ENCODE peak calls at places on chromosomes 6 and 20, in five cellular contexts. One of them, this sample, is unnamed.

GRCh38 chr6:91098006-91098405 is 511.1 kb upstream of the MAP3K7 start:
- DNase-seq in ascending aorta: no peak
- DNase-seq in uterus: no peak
- DNase-seq in right atrium auricular region: no peak
- DNase-seq in astrocyte: no peak
- DNase-seq in this sample: no peak

GRCh38 chr6:128112494-128112893 is 211.6 kb upstream of the THEMIS start:
- DNase-seq in astrocyte: no peak
- DNase-seq in right atrium auricular region: no peak
- DNase-seq in uterus: no peak
- DNase-seq in ascending aorta: no peak
- DNase-seq in this sample: no peak

GRCh38 chr20:8231038-8231437 is 99.0 kb downstream of the PLCB1 start:
- DNase-seq in astrocyte: no peak
- DNase-seq in right atrium auricular region: no peak
- DNase-seq in ascending aorta: no peak
- DNase-seq in uterus: no peak
- DNase-seq in this sample: no peak

GRCh38 chr20:17655865-17656489 is 26.1 kb downstream of the RRBP1 start:
- DNase-seq in uterus: peak
- DNase-seq in right atrium auricular region: no peak
- DNase-seq in ascending aorta: no peak
- DNase-seq in astrocyte: peak
- DNase-seq in this sample: no peak

GRCh38 chr6:25341923-25342619 is 62.9 kb downstream of the CARMIL1 start:
- DNase-seq in ascending aorta: no peak
- DNase-seq in right atrium auricular region: no peak
- DNase-seq in uterus: no peak
- DNase-seq in astrocyte: no peak
- DNase-seq in this sample: no peak

GRCh38 chr6:26249709-26249958 is 115.4 kb upstream of the BTN3A2 start:
- DNase-seq in uterus: no peak
- DNase-seq in right atrium auricular region: no peak
- DNase-seq in ascending aorta: no peak
- DNase-seq in astrocyte: no peak
- DNase-seq in this sample: peak

GRCh38 chr6:38221236-38221635 is 401.7 kb downstream of the ZFAND3 start:
- DNase-seq in uterus: no peak
- DNase-seq in astrocyte: no peak
- DNase-seq in right atrium auricular region: no peak
- DNase-seq in ascending aorta: no peak
- DNase-seq in this sample: no peak

GRCh38 chr20:56207656-56208055 is 40.9 kb upstream of the MC3R start:
- DNase-seq in right atrium auricular region: no peak
- DNase-seq in astrocyte: no peak
- DNase-seq in ascending aorta: no peak
- DNase-seq in uterus: no peak
- DNase-seq in this sample: no peak

GRCh38 chr6:25296980-25297379 is 17.8 kb downstream of the CARMIL1 start:
- DNase-seq in right atrium auricular region: no peak
- DNase-seq in astrocyte: peak
- DNase-seq in uterus: peak
- DNase-seq in ascending aorta: no peak
- DNase-seq in this sample: peak

GRCh38 chr20:22825076-22825475 is 210.0 kb upstream of the SSTR4 start:
- DNase-seq in ascending aorta: no peak
- DNase-seq in right atrium auricular region: no peak
- DNase-seq in astrocyte: no peak
- DNase-seq in uterus: no peak
- DNase-seq in this sample: peak

GRCh38 chr6:111764238-111765182 is 108.7 kb downstream of the FYN start:
- DNase-seq in ascending aorta: no peak
- DNase-seq in right atrium auricular region: no peak
- DNase-seq in astrocyte: peak
- DNase-seq in uterus: no peak
- DNase-seq in this sample: no peak

GRCh38 chr20:50404419-50405234 is 105.6 kb upstream of the PTPN1 start:
- DNase-seq in right atrium auricular region: no peak
- DNase-seq in ascending aorta: no peak
- DNase-seq in astrocyte: no peak
- DNase-seq in uterus: no peak
- DNase-seq in this sample: no peak

GRCh38 chr20:62183426-62184142 is 756 bp downstream of the MTG2 start:
- DNase-seq in uterus: no peak
- DNase-seq in right atrium auricular region: no peak
- DNase-seq in ascending aorta: no peak
- DNase-seq in astrocyte: no peak
- DNase-seq in this sample: no peak

GRCh38 chr6:45514454-45514853 is 136.7 kb upstream of the SUPT3H start:
- DNase-seq in uterus: no peak
- DNase-seq in right atrium auricular region: no peak
- DNase-seq in astrocyte: no peak
- DNase-seq in ascending aorta: no peak
- DNase-seq in this sample: peak

GRCh38 chr6:143241110-143241509 is 180.4 kb downstream of the AIG1 start:
- DNase-seq in astrocyte: peak
- DNase-seq in right atrium auricular region: no peak
- DNase-seq in uterus: no peak
- DNase-seq in ascending aorta: no peak
- DNase-seq in this sample: no peak

GRCh38 chr20:24708411-24709295 is 239.2 kb downstream of the SYNDIG1 start:
- DNase-seq in uterus: no peak
- DNase-seq in astrocyte: no peak
- DNase-seq in right atrium auricular region: no peak
- DNase-seq in ascending aorta: no peak
- DNase-seq in this sample: no peak

GRCh38 chr20:24522452-24523330 is 53.3 kb downstream of the SYNDIG1 start:
- DNase-seq in astrocyte: no peak
- DNase-seq in right atrium auricular region: no peak
- DNase-seq in ascending aorta: no peak
- DNase-seq in uterus: no peak
- DNase-seq in this sample: no peak

GRCh38 chr20:58574014-58574413 is 58.8 kb upstream of the APCDD1L start:
- DNase-seq in astrocyte: no peak
- DNase-seq in uterus: no peak
- DNase-seq in ascending aorta: no peak
- DNase-seq in right atrium auricular region: no peak
- DNase-seq in this sample: no peak

GRCh38 chr20:50958733-50959542 is at the start of gene MOCS3:
- DNase-seq in astrocyte: peak
- DNase-seq in ascending aorta: peak
- DNase-seq in uterus: peak
- DNase-seq in right atrium auricular region: peak
- DNase-seq in this sample: peak

GRCh38 chr6:155419161-155419560 is 36.5 kb downstream of the NOX3 start:
- DNase-seq in ascending aorta: no peak
- DNase-seq in uterus: no peak
- DNase-seq in astrocyte: peak
- DNase-seq in right atrium auricular region: no peak
- DNase-seq in this sample: no peak

GRCh38 chr20:58297394-58297793 is 12.1 kb upstream of the RAB22A start:
- DNase-seq in right atrium auricular region: no peak
- DNase-seq in ascending aorta: no peak
- DNase-seq in astrocyte: no peak
- DNase-seq in uterus: no peak
- DNase-seq in this sample: no peak

GRCh38 chr6:158607411-158608170 is 37.0 kb downstream of the DYNLT1 start:
- DNase-seq in ascending aorta: no peak
- DNase-seq in right atrium auricular region: no peak
- DNase-seq in uterus: no peak
- DNase-seq in astrocyte: peak
- DNase-seq in this sample: no peak

GRCh38 chr6:44129841-44130322 is 2.5 kb downstream of the TMEM63B start:
- DNase-seq in astrocyte: no peak
- DNase-seq in right atrium auricular region: no peak
- DNase-seq in ascending aorta: no peak
- DNase-seq in uterus: no peak
- DNase-seq in this sample: no peak

GRCh38 chr6:150987371-150987828 is 121.9 kb downstream of the MTHFD1L start:
- DNase-seq in uterus: no peak
- DNase-seq in ascending aorta: no peak
- DNase-seq in astrocyte: no peak
- DNase-seq in right atrium auricular region: no peak
- DNase-seq in this sample: no peak

GRCh38 chr6:48809700-48810099 is 653.4 kb downstream of the MMUT start:
- DNase-seq in right atrium auricular region: no peak
- DNase-seq in ascending aorta: no peak
- DNase-seq in astrocyte: no peak
- DNase-seq in uterus: no peak
- DNase-seq in this sample: no peak

GRCh38 chr6:26092443-26092842 is 5.2 kb downstream of the HFE start:
- DNase-seq in astrocyte: no peak
- DNase-seq in ascending aorta: no peak
- DNase-seq in uterus: no peak
- DNase-seq in right atrium auricular region: no peak
- DNase-seq in this sample: no peak

GRCh38 chr20:60905919-60906318 is 346.1 kb upstream of the CDH4 start:
- DNase-seq in right atrium auricular region: no peak
- DNase-seq in uterus: no peak
- DNase-seq in ascending aorta: no peak
- DNase-seq in astrocyte: no peak
- DNase-seq in this sample: no peak

GRCh38 chr20:43492101-43492500 is 15.4 kb upstream of the L3MBTL1 start:
- DNase-seq in right atrium auricular region: no peak
- DNase-seq in astrocyte: peak
- DNase-seq in ascending aorta: no peak
- DNase-seq in uterus: no peak
- DNase-seq in this sample: no peak

GRCh38 chr6:31158140-31158862 is at the start of gene TCF19:
- DNase-seq in astrocyte: peak
- DNase-seq in uterus: peak
- DNase-seq in ascending aorta: peak
- DNase-seq in right atrium auricular region: peak
- DNase-seq in this sample: peak

GRCh38 chr20:19867940-19868371 is 109.9 kb downstream of the RIN2 start:
- DNase-seq in uterus: no peak
- DNase-seq in right atrium auricular region: no peak
- DNase-seq in ascending aorta: peak
- DNase-seq in astrocyte: no peak
- DNase-seq in this sample: no peak

GRCh38 chr20:20203784-20204183 is 151.5 kb downstream of the CFAP61 start:
- DNase-seq in astrocyte: no peak
- DNase-seq in uterus: no peak
- DNase-seq in right atrium auricular region: no peak
- DNase-seq in ascending aorta: no peak
- DNase-seq in this sample: no peak

GRCh38 chr6:9204171-9204570 is 768.8 kb upstream of the SLC35B3 start:
- DNase-seq in ascending aorta: no peak
- DNase-seq in right atrium auricular region: no peak
- DNase-seq in uterus: no peak
- DNase-seq in astrocyte: peak
- DNase-seq in this sample: peak

GRCh38 chr6:151948007-151948745 is 140.7 kb downstream of the ESR1 start:
- DNase-seq in right atrium auricular region: no peak
- DNase-seq in astrocyte: no peak
- DNase-seq in uterus: no peak
- DNase-seq in ascending aorta: no peak
- DNase-seq in this sample: no peak

GRCh38 chr6:32154514-32155161 is 697 bp downstream of the PPT2 start:
- DNase-seq in right atrium auricular region: peak
- DNase-seq in uterus: peak
- DNase-seq in astrocyte: peak
- DNase-seq in ascending aorta: no peak
- DNase-seq in this sample: peak

GRCh38 chr6:166515072-166515810 is 71.2 kb downstream of the RAMACL start:
- DNase-seq in astrocyte: peak
- DNase-seq in uterus: peak
- DNase-seq in ascending aorta: no peak
- DNase-seq in right atrium auricular region: no peak
- DNase-seq in this sample: peak
- TF ChIP-seq CTCF in astrocyte: peak
- TF ChIP-seq CTCF in uterus: no peak
- TF ChIP-seq CTCF in ascending aorta: no peak
- TF ChIP-seq CTCF in right atrium auricular region: no peak
- TF ChIP-seq CTCF in this sample: peak

GRCh38 chr6:28803337-28803709 is 120.5 kb downstream of the TRIM27 start:
- DNase-seq in ascending aorta: no peak
- DNase-seq in astrocyte: no peak
- DNase-seq in right atrium auricular region: no peak
- DNase-seq in uterus: no peak
- DNase-seq in this sample: no peak
- H3K4me3 ChIP-seq in ascending aorta: no peak
- H3K4me3 ChIP-seq in astrocyte: no peak
- H3K4me3 ChIP-seq in right atrium auricular region: no peak
- H3K4me3 ChIP-seq in uterus: no peak
- H3K4me3 ChIP-seq in this sample: no peak

GRCh38 chr6:148501178-148501590 is 158.5 kb downstream of the SASH1 start:
- DNase-seq in ascending aorta: no peak
- DNase-seq in astrocyte: peak
- DNase-seq in right atrium auricular region: peak
- DNase-seq in uterus: peak
- DNase-seq in this sample: peak
- TF ChIP-seq CTCF in ascending aorta: no peak
- TF ChIP-seq CTCF in astrocyte: no peak
- TF ChIP-seq CTCF in right atrium auricular region: no peak
- TF ChIP-seq CTCF in uterus: no peak
- TF ChIP-seq CTCF in this sample: no peak

GRCh38 chr6:107741191-107741680 is 82.9 kb downstream of the SCML4 start:
- DNase-seq in ascending aorta: no peak
- DNase-seq in uterus: no peak
- DNase-seq in right atrium auricular region: no peak
- DNase-seq in astrocyte: no peak
- DNase-seq in this sample: no peak
- H3K4me3 ChIP-seq in ascending aorta: no peak
- H3K4me3 ChIP-seq in uterus: no peak
- H3K4me3 ChIP-seq in right atrium auricular region: no peak
- H3K4me3 ChIP-seq in astrocyte: no peak
- H3K4me3 ChIP-seq in this sample: no peak

GRCh38 chr6:5025911-5026819 is 22.3 kb upstream of the RPP40 start:
- DNase-seq in astrocyte: peak
- DNase-seq in right atrium auricular region: peak
- DNase-seq in ascending aorta: no peak
- DNase-seq in uterus: peak
- DNase-seq in this sample: peak
- TF ChIP-seq CTCF in astrocyte: no peak
- TF ChIP-seq CTCF in right atrium auricular region: no peak
- TF ChIP-seq CTCF in ascending aorta: no peak
- TF ChIP-seq CTCF in uterus: peak
- TF ChIP-seq CTCF in this sample: peak

This sample was measured in fibroblast of pulmonary artery.